ENCODE peak calls at places on chromosomes 12 and 14, in four cellular contexts. V, L, D and Q are unnamed samples. For H3K9me3, the result is how much of the 10 kb centered on the place peaks cover.

GRCh38 chr14:50961606-50962259 is 17.4 kb upstream of the PYGL start:
- DNase-seq in V (peak), L (no peak), D (no peak), Q (no peak)

GRCh38 chr14:51844482-51844881 is 15.9 kb upstream of the GNG2 start:
- DNase-seq in V (no peak), L (peak), D (no peak), Q (no peak)

GRCh38 chr12:55933158-55933798 is 2.3 kb downstream of the DGKA start:
- DNase-seq in V (no peak), L (no peak), D (no peak), Q (no peak)

GRCh38 chr12:121277367-121277744 is 19.2 kb downstream of the CAMKK2 start:
- DNase-seq in V (no peak), L (no peak), D (no peak), Q (no peak)

GRCh38 chr12:47038270-47038748 is 41.1 kb upstream of the PCED1B start:
- DNase-seq in V (peak), L (no peak), D (no peak), Q (no peak)

GRCh38 chr12:108360487-108360886 is 21.4 kb upstream of the CMKLR1 start:
- DNase-seq in V (no peak), L (peak), D (no peak), Q (no peak)

GRCh38 chr12:114209852-114210251 is 196.1 kb downstream of the TBX5 start:
- DNase-seq in V (no peak), L (no peak), D (no peak), Q (no peak)

GRCh38 chr14:104797112-104798044 is 1.8 kb upstream of the AKT1 start:
- DNase-seq in V (no peak), L (no peak), D (no peak), Q (no peak)

GRCh38 chr12:2583642-2584041 is 211.1 kb upstream of the FKBP4 start:
- DNase-seq in V (no peak), L (no peak), D (no peak), Q (no peak)

GRCh38 chr12:2461645-2462044 is 333.1 kb upstream of the FKBP4 start:
- DNase-seq in V (no peak), L (no peak), D (no peak), Q (no peak)

GRCh38 chr12:26906704-26907103 is 31.1 kb downstream of the INTS13 start:
- DNase-seq in V (no peak), L (no peak), D (no peak), Q (no peak)

GRCh38 chr12:88417531-88417930 is 162.7 kb downstream of the KITLG start:
- DNase-seq in V (no peak), L (no peak), D (no peak), Q (no peak)

GRCh38 chr12:41055875-41056577 is 132.1 kb upstream of the PDZRN4 start:
- DNase-seq in V (peak), L (no peak), D (no peak), Q (no peak)

GRCh38 chr12:69569236-69569635 is 16.0 kb upstream of the CCT2 start:
- DNase-seq in V (peak), L (no peak), D (no peak), Q (no peak)

GRCh38 chr12:3041558-3042164 is 35.5 kb upstream of the TSPAN9 start:
- DNase-seq in V (peak), L (peak), D (no peak), Q (no peak)

GRCh38 chr12:114935658-114936057 is 251.7 kb upstream of the TBX3 start:
- DNase-seq in V (no peak), L (no peak), D (no peak), Q (no peak)

GRCh38 chr12:105823810-105824209 is 314.9 kb downstream of the NUAK1 start:
- DNase-seq in V (no peak), L (no peak), D (no peak), Q (no peak)

GRCh38 chr12:9364224-9365176 is 156.3 kb upstream of the PZP start:
- DNase-seq in V (peak), L (peak), D (no peak), Q (no peak)

GRCh38 chr12:106744600-106744999 is 29.9 kb upstream of the RIC8B start:
- DNase-seq in V (no peak), L (no peak), D (no peak), Q (no peak)

GRCh38 chr12:100437038-100437841 is 36.4 kb upstream of the NR1H4 start:
- DNase-seq in V (no peak), L (no peak), D (no peak), Q (no peak)

GRCh38 chr12:89650239-89650638 is 58.4 kb downstream of the ATP2B1 start:
- DNase-seq in V (peak), L (no peak), D (no peak), Q (no peak)

GRCh38 chr12:2654311-2654710 is 140.5 kb upstream of the FKBP4 start:
- DNase-seq in V (no peak), L (no peak), D (no peak), Q (no peak)

GRCh38 chr14:69701857-69702256 is 65.1 kb upstream of the SRSF5 start:
- DNase-seq in V (no peak), L (no peak), D (no peak), Q (no peak)
- TF ChIP-seq POLR2A in V (no peak), L (no peak), D (no peak), Q (no peak)

GRCh38 chr14:106347890-106348755 is 821.7 kb downstream of the TMEM121 start:
- DNase-seq in V (no peak), L (no peak), D (no peak), Q (no peak)
- H3K9me3 ChIP-seq in V (under half), L (under half), D (under half), Q (under half)

DNA sequence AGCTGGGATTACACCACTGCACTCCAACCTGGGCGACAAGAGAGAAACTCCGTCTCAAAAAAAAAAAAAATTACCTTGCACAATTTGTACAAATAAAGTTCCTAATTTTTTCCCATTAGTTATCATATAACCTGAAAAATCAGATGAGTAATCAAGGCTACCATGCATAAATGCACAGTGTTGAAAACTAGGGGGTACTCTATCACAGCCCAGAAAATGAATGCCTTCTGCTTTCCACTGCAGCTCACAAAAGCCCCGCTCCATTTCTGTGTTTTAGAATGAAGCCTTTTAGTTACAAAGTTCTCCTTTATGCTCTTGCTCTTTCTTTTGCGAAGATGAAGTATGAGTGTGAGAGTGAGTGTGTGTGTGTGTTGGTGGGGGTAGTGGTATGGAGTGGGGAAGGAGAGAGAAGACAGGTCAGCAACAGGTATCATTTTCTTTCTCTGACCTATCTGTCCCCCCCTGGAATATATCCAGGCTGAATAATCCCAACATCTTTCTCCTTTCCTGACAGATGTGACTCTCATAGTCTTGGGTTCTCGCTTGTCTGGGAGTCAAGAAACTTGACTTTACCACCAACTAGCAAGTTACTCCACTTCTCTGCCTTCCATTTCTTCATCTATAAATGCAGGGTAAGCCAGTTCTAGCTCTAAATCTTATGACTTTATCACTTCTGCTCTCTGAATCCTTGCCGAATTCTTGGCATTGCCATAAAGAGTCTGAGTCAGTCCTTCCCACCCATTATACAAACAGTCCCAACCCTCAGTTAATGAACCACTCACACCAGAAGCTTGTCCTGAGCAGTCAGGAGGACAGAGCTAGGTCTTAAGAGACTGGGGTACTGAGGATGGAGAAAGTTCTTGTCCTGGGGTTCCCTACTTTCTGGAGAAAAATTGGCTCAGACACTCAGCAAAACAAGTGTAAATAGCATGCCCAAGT is 16.1 kb downstream of the BIN2 start:
- DNase-seq in V (peak), L (no peak), D (no peak), Q (no peak)
- TF ChIP-seq POLR2A in V (no peak), L (no peak), D (no peak), Q (no peak)

GRCh38 chr12:14283489-14284144 is 81.9 kb upstream of the ATF7IP start:
- DNase-seq in V (no peak), L (peak), D (no peak), Q (no peak)

GRCh38 chr12:14284189-14284722 is 81.2 kb upstream of the ATF7IP start:
- DNase-seq in V (peak), L (peak), D (no peak), Q (no peak)

GRCh38 chr12:14290951-14291350 is 74.5 kb upstream of the ATF7IP start:
- DNase-seq in V (no peak), L (no peak), D (no peak), Q (no peak)

GRCh38 chr12:14289596-14289995 is 75.9 kb upstream of the ATF7IP start:
- DNase-seq in V (no peak), L (no peak), D (no peak), Q (no peak)
- H3K9me3 ChIP-seq in V (under half), L (under half), D (under half), Q (under half)

DNA sequence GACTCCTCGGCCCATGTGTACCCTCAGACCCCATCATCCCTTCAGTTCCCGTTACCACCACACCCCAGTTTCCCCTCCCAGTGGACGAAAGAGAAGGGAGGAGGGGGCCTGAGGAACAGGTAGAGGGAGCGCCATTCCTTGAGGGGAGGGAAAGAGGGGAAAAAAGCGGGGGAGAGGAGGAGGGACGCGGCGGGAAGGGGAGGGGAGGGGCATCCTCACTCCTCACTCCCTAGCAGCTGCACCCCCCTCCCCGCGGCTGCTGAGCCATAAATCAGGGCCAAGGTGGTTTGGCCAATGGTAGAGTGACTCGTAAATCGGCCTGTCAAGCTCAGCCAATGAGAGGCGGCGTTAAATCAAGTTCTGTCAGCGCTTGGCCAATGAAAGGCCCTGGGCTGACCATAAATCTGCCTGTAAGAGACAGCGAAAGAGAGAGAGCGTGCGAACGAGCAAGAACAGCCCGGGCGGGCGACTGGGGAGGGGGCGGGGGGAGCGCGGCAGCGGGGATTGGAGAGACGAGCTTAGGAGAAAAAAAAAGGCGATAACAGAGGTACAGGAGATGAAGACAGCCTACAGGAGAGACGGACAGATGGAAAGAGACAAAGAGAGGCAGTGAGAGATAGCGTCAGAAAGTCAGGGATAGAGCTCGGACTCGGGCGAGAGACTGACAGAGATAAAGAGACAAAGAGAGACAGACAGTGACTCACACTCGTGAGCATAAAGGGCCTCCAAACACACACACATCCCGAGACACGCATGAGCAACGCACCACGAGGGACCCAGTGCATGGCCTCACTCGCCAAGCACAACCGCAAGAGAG is 5.1 kb downstream of the GPR84 start:
- DNase-seq in V (peak), L (peak), D (peak), Q (peak)
- TF ChIP-seq POLR2A in V (peak), L (peak), D (peak), Q (no peak)

GRCh38 chr12:103731539-103731938 is 109.5 kb downstream of the NT5DC3 start:
- DNase-seq in V (no peak), L (no peak), D (no peak), Q (no peak)

GRCh38 chr12:103729499-103729898 is 111.5 kb downstream of the NT5DC3 start:
- DNase-seq in V (no peak), L (no peak), D (no peak), Q (no peak)

GRCh38 chr12:103728323-103728722 is 112.7 kb downstream of the NT5DC3 start:
- DNase-seq in V (peak), L (no peak), D (no peak), Q (no peak)

GRCh38 chr12:103725398-103725797 is 115.6 kb downstream of the NT5DC3 start:
- DNase-seq in V (no peak), L (no peak), D (no peak), Q (no peak)

DNA sequence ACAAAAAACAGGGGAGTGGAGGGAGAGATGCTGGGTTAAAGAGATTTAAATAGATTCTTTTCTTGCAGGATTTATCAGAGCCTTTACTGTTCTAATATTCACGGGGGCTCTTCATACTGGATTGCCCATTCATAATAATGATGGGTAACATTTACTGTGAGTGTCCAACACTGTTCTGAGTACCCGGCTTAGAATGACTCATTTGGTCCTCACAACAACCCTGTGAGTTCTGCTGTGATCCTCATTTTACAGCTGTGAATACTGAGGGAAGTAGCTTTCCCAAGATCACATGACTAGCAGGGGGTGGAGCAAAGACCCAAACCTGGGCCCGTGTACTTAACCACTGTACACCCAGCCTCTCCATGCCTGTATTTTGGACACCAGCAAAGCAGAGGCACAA is 113.4 kb downstream of the NT5DC3 start:
- DNase-seq in V (no peak), L (no peak), D (no peak), Q (no peak)
- H3K9me3 ChIP-seq in V (under half), L (under half), D (under half), Q (under half)